ENCODE peak calls at places on chromosomes 2 and 18, in eight cellular contexts. O is K562; T is activated T-helper 1 cell treated with anti-CD3 and anti-CD28 coated beads, Interleukin-2, amount 50 U/mL, for 16 hours; D is stimulated activated CD4-positive, alpha-beta T cell treated with anti-CD3 and anti-CD28 coated beads, Interleukin-1b, Interleukin-23, amount 100 ng/mL, for 4 hours; K is GM03348; V is naive thymus-derived CD8-positive, alpha-beta T cell; Y is SW 1271; P is MG63. F is an unnamed sample.

GRCh38 chr18:78213365-78213994 is 766.1 kb upstream of the SALL3 start:
- DNase-seq in D (no peak), V (no peak), P (peak), O (no peak), K (no peak), T (no peak), Y (no peak), F (no peak)

GRCh38 chr2:177296047-177296446 is 31.5 kb upstream of the NFE2L2 start:
- DNase-seq in Y (no peak), P (no peak), D (no peak), O (no peak), K (peak), T (no peak), V (no peak), F (no peak)

GRCh38 chr2:234448506-234449169 is 48.2 kb downstream of the ARL4C start:
- DNase-seq in D (no peak), Y (no peak), K (no peak), P (no peak), O (no peak), V (no peak), T (no peak), F (no peak)

GRCh38 chr18:8730080-8730827 is 24.9 kb downstream of the MTCL1 start:
- DNase-seq in T (no peak), Y (no peak), P (no peak), O (peak), V (no peak), K (no peak), D (no peak), F (no peak)

GRCh38 chr2:17649026-17649425 is 104.6 kb downstream of the SMC6 start:
- DNase-seq in D (no peak), P (no peak), T (no peak), Y (no peak), O (no peak), K (no peak), V (no peak), F (no peak)

GRCh38 chr2:96374211-96374951 is 38.8 kb downstream of the NCAPH start:
- DNase-seq in D (no peak), T (no peak), V (no peak), O (no peak), Y (no peak), K (no peak), P (peak), F (peak)

GRCh38 chr2:230137902-230138539 is 69.3 kb upstream of the SLC16A14 start:
- DNase-seq in T (no peak), P (peak), K (no peak), D (no peak), O (no peak), V (no peak), Y (no peak), F (no peak)

GRCh38 chr2:219035942-219036341 is 5.4 kb downstream of the CFAP65 start:
- DNase-seq in P (no peak), D (no peak), T (no peak), K (no peak), Y (no peak), O (no peak), V (no peak), F (no peak)

GRCh38 chr2:113218283-113219091 is 44.7 kb downstream of the PSD4 start:
- DNase-seq in V (no peak), P (no peak), O (no peak), D (no peak), T (no peak), K (no peak), Y (no peak), F (no peak)

F was measured in thoracic aorta.